ENCODE peak calls at places on chromosomes 16 and 17, in six cellular contexts. V is neural progenitor cell, L is H9, E is endothelial cell of umbilical vein, D is GM23338, Y is SK-N-SH. X is an unnamed sample.

GRCh38 chr17:74361613-74362391 is at the start of gene BTBD17:
- DNase-seq in V (peak; percentile 97), L (peak; percentile 95), E (peak; percentile 13), D (peak; percentile 84), Y (peak; percentile 78), X (no peak)

GRCh38 chr16:50683689-50684374 is 2.7 kb upstream of the SNX20 start:
- DNase-seq in V (no peak), L (no peak), E (no peak), D (no peak), Y (no peak), X (peak; percentile 75)

GRCh38 chr17:18314059-18314730 is 599 bp downstream of the TOP3A start:
- DNase-seq in V (peak; percentile 21), L (no peak), E (peak; percentile 56), D (no peak), Y (no peak), X (peak; percentile 19)

GRCh38 chr16:84606081-84606875 is 11.6 kb downstream of the COTL1 start:
- DNase-seq in V (no peak), L (no peak), E (no peak), D (no peak), Y (no peak), X (no peak)

GRCh38 chr17:36657763-36658490 is 56.5 kb downstream of the MRM1 start:
- DNase-seq in V (peak; percentile 76), L (peak; percentile 76), E (no peak), D (peak; percentile 86), Y (peak; percentile 64), X (peak; percentile 9)

GRCh38 chr17:74842599-74843351 is 16.9 kb downstream of the GRIN2C start:
- DNase-seq in V (peak; percentile 89), L (peak; percentile 88), E (peak; percentile 82), D (peak; percentile 89), Y (peak; percentile 99), X (no peak)

GRCh38 chr16:11301645-11302513 is 20.7 kb upstream of the PRM1 start:
- DNase-seq in V (no peak), L (no peak), E (no peak), D (no peak), Y (no peak), X (no peak)

GRCh38 chr17:31116167-31116566 is 21.4 kb downstream of the NF1 start:
- DNase-seq in V (no peak), L (no peak), E (no peak), D (no peak), Y (no peak), X (no peak)

GRCh38 chr16:29805232-29806095 is 865 bp upstream of the MAZ start:
- DNase-seq in V (peak; percentile 98), L (peak; percentile 99), E (peak; percentile 97), D (peak; percentile 97), Y (peak; percentile 96), X (peak; percentile 99)

GRCh38 chr16:24255446-24256352 is at the start of gene CACNG3:
- DNase-seq in V (peak; percentile 99), L (peak; percentile 91), E (peak; percentile 30), D (peak; percentile 99), Y (peak; percentile 37), X (peak; percentile 83)

GRCh38 chr16:15643453-15644305 is 725 bp upstream of the MARF1 start:
- DNase-seq in V (no peak), L (no peak), E (peak; percentile 73), D (peak; percentile 57), Y (peak; percentile 65), X (peak; percentile 55)

GRCh38 chr17:34171245-34171818 is 83.8 kb upstream of the CCL2 start:
- DNase-seq in V (peak; percentile 57), L (peak; percentile 82), E (peak; percentile 73), D (peak; percentile 88), Y (peak; percentile 62), X (peak; percentile 91)

GRCh38 chr16:79845734-79846135 is 245.2 kb upstream of the MAF start:
- DNase-seq in V (no peak), L (no peak), E (no peak), D (no peak), Y (no peak), X (no peak)

GRCh38 chr16:69176033-69176780 is 10.8 kb upstream of the SNTB2 start:
- DNase-seq in V (no peak), L (no peak), E (peak; percentile 29), D (no peak), Y (no peak), X (no peak)

GRCh38 chr17:47712330-47713023 is 18.5 kb downstream of the TBKBP1 start:
- DNase-seq in V (no peak), L (no peak), E (no peak), D (no peak), Y (no peak), X (no peak)

GRCh38 chr16:78072275-78072674 is 27.2 kb upstream of the WWOX start:
- DNase-seq in V (no peak), L (peak; percentile 65), E (no peak), D (peak; percentile 90), Y (no peak), X (no peak)

GRCh38 chr16:82924075-82924854 is 297.5 kb downstream of the CDH13 start:
- DNase-seq in V (no peak), L (no peak), E (no peak), D (no peak), Y (no peak), X (peak; percentile 24)

GRCh38 chr17:60676758-60677307 is 818 bp upstream of the BCAS3 start:
- DNase-seq in V (peak; percentile 5), L (no peak), E (no peak), D (peak; percentile 10), Y (no peak), X (no peak)

GRCh38 chr17:72865954-72866353 is 226.5 kb downstream of the SLC39A11 start:
- DNase-seq in V (no peak), L (no peak), E (no peak), D (no peak), Y (no peak), X (no peak)
- H2AFZ ChIP-seq in V (no peak overlapping the region), L (no peak overlapping the region), E (no peak overlapping the region), D (no peak overlapping the region), Y (no peak overlapping the region), X (no peak overlapping the region)

DNA sequence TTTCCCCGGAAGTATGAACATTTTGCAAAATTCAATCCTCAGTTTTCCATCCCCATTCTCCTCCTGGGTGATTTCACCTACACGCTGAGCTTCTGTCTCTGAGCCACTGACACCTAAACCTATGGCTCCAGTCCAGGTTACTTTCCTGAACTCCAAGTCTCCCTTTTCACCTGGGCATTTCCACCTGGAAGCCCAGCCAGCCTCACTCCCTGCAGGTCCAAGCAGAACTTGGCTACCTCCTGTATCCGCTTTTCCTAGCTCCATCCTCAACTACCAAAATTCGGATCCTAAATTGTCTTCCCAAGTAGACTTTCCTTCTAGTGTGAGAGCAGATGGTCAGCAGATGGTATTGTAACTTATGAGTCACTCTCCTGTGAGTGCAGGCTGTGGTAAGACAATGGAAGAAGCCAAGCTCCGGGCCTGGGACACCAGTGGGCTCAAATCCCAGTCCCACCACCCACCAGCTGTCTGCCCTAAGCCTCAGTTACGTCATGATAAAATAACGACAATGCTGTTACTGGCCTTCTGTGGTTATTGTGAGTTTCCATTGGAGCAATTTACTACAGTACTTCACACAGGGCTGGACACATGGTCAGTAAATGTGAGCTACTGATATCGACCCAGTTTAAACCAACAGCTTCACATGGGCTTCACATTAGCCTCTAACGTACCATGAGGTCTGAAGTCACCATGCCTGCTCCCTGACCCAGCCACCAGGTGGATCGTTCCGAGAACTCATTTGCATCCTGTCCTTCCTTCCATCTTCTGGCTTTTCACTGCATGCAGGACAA is 33.3 kb downstream of the PECAM1 start:
- DNase-seq in V (no peak), L (peak; percentile 46), E (peak; percentile 91), D (peak; percentile 50), Y (no peak), X (no peak)
- TF ChIP-seq CTCF in V (no peak), L (peak; percentile 31), E (no peak), D (peak; percentile 10), Y (no peak), X (peak; percentile 3)

DNA sequence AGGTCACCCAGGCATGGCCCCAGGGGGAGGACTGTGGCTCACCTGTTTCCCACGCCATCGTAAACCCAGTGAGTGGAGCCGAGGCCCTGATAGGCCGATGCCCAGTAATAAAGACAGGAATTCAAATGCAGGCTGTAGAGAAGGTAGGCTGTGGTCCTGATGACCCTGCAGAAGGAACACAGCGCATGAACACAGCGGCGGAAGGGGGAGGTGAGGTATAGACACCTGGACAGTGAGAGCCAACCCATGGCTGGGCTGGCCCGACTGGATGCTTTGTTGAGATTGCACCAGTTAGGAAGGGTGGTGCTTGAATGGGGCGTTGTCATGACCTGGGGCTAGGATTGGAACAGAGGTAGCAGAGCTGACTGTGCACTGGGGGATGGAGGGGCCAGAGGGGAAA is 59.2 kb downstream of the CNGB1 start:
- DNase-seq in V (no peak), L (peak; percentile 50), E (no peak), D (no peak), Y (no peak), X (no peak)
- H2AFZ ChIP-seq in V (peak overlapping the region; percentile 34), L (no peak overlapping the region), E (no peak overlapping the region), D (peak overlapping the region; percentile 69), Y (no peak overlapping the region), X (no peak overlapping the region)

DNA sequence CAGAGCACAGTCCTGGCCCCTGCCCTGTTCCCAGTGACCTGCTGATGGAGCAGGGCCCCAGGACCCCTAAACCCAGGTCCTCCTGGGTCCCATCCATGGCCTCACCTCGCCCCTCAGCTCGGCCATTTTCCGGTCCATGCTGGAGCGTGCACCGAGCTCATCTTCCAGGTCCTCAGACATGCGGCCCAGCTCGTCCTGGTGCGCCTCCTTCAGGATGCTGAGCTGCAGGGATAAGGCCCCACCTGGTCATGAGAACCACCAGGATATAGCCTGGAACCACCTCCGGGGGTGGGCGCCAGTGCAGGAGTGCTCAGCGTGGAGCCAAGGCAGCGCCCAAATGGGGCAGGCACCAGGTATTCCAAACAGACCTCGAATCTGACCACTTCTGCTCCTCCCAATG is 17.9 kb downstream of the CCDC102A start:
- DNase-seq in V (no peak), L (peak; percentile 55), E (no peak), D (peak; percentile 31), Y (no peak), X (no peak)
- TF ChIP-seq CTCF in V (no peak), L (peak; percentile 26), E (no peak), D (peak; percentile 57), Y (no peak), X (no peak)

GRCh38 chr16:87836844-87837581 is 32.3 kb downstream of the SLC7A5 start:
- DNase-seq in V (peak; percentile 48), L (no peak), E (peak; percentile 82), D (no peak), Y (no peak), X (no peak)

GRCh38 chr16:87836346-87836843 is 32.9 kb downstream of the SLC7A5 start:
- DNase-seq in V (no peak), L (no peak), E (no peak), D (no peak), Y (no peak), X (no peak)

GRCh38 chr16:87834015-87834667 is 35.2 kb downstream of the SLC7A5 start:
- DNase-seq in V (no peak), L (no peak), E (no peak), D (no peak), Y (no peak), X (no peak)

GRCh38 chr16:87834668-87835473 is 34.4 kb downstream of the SLC7A5 start:
- DNase-seq in V (no peak), L (no peak), E (no peak), D (no peak), Y (peak; percentile 87), X (no peak)

DNA sequence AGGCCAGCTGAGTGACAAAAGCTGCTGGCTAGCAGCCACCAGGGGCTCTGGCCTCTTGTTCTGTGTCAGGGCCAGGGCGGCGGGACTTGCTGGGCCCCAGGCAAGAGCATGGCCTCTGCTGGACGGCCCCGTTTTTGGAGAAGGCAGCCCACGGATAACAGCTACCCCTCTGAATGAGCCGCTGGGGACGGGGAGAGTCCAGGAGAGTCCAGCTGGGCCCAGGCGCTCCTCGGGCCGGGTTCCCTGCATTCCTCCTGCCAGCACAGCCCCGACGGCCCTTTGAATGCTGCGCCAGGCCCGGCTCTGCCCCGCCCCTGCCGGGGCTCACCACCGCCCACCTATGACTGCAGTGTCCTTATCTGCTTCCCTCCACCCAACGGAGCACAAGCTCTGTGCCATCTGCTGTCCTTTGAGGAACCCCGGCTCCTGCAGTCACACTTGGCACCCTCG is 33.4 kb downstream of the SLC7A5 start:
- DNase-seq in V (no peak), L (no peak), E (no peak), D (no peak), Y (no peak), X (no peak)
- H2AFZ ChIP-seq in V (no peak overlapping the region), L (no peak overlapping the region), E (no peak overlapping the region), D (no peak overlapping the region), Y (no peak overlapping the region), X (no peak overlapping the region)